ENCODE peak calls at places on chromosomes 1 and 21, in ten cellular contexts. I, J, H, O, P, S, V, T, X and G are unnamed samples.

GRCh38 chr1:51264470-51264869 is 28.4 kb downstream of the RNF11 start:
- DNase-seq in J (no peak), S (no peak), O (no peak), V (no peak), T (no peak), X (no peak), I (no peak), H (no peak), P (peak), G (no peak)

GRCh38 chr21:44762221-44763049 is 39.2 kb downstream of the UBE2G2 start:
- DNase-seq in I (no peak), X (no peak), J (no peak), O (no peak), T (no peak), S (no peak), H (no peak), P (no peak), V (no peak), G (no peak)

GRCh38 chr1:232456720-232457119 is 173.2 kb downstream of the SIPA1L2 start:
- DNase-seq in X (no peak), P (no peak), H (no peak), S (no peak), J (no peak), O (no peak), V (no peak), I (no peak), T (no peak), G (no peak)

GRCh38 chr1:183163311-183163710 is 22.8 kb upstream of the LAMC2 start:
- DNase-seq in J (no peak), X (no peak), S (no peak), I (no peak), H (no peak), V (no peak), O (no peak), P (no peak), T (no peak), G (no peak)

GRCh38 chr1:111513410-111514020 is 10.1 kb upstream of the ADORA3 start:
- DNase-seq in T (no peak), S (no peak), I (no peak), J (no peak), X (no peak), V (no peak), P (no peak), H (no peak), O (no peak), G (no peak)

GRCh38 chr1:152182431-152182830 is 23.4 kb upstream of the RPTN start:
- DNase-seq in O (no peak), I (peak), V (no peak), S (no peak), P (no peak), J (no peak), X (no peak), T (no peak), H (no peak), G (no peak)

GRCh38 chr1:169529068-169529642 is 43.4 kb upstream of the SLC19A2 start:
- DNase-seq in X (no peak), J (peak), S (no peak), T (no peak), V (peak), I (no peak), P (no peak), O (no peak), H (no peak), G (no peak)

GRCh38 chr1:103457856-103458255 is 67.6 kb upstream of the RNPC3 start:
- DNase-seq in J (no peak), O (no peak), V (no peak), P (no peak), S (no peak), H (no peak), X (no peak), T (no peak), I (no peak), G (no peak)

GRCh38 chr1:232473319-232473718 is 156.6 kb downstream of the SIPA1L2 start:
- DNase-seq in S (no peak), H (no peak), J (no peak), O (no peak), X (no peak), P (no peak), V (no peak), I (no peak), T (no peak), G (no peak)